ENCODE peak calls at places on chromosomes 16 and 17, in eight cellular contexts. J is NCI-H1694 treated with DMSO at 0.1 percent for 48 hours, T is endothelial cell, U is C1 segment of cervical spinal cord, O is upper lobe of right lung, D is NCI-H1105 treated with DMSO at 0.1 percent for 48 hours, L is tibial nerve, R is H1. G is an unnamed sample.

GRCh38 chr17:41825175-41825845 is 10.7 kb downstream of the NT5C3B start:
- DNase-seq in O (peak; percentile 45), R (no peak), J (no peak), U (no peak), D (no peak), L (no peak), T (no peak), G (no peak)

GRCh38 chr16:4700380-4700996 is 7.1 kb downstream of the NUDT16L1 start:
- DNase-seq in O (no peak), U (no peak), L (no peak), J (no peak), R (no peak), D (no peak), T (no peak), G (no peak)

GRCh38 chr17:50269477-50270429 is 4.5 kb upstream of the TMEM92 start:
- DNase-seq in R (peak; percentile 86), O (peak; percentile 82), U (no peak), T (peak; percentile 70), J (peak; percentile 76), D (no peak), L (peak; percentile 91), G (peak; percentile 90)

GRCh38 chr17:39231587-39232551 is 6.1 kb upstream of the STAC2 start:
- DNase-seq in D (no peak), T (peak; percentile 70), R (peak; percentile 89), U (no peak), J (peak; percentile 40), L (no peak), O (peak; percentile 81), G (no peak)

GRCh38 chr17:51860934-51861561 is 297.5 kb downstream of the CA10 start:
- DNase-seq in D (no peak), R (peak; percentile 81), U (peak; percentile 1), O (no peak), T (peak; percentile 75), L (no peak), J (peak; percentile 56), G (no peak)

GRCh38 chr17:81052199-81052997 is 17.4 kb downstream of the BAIAP2 start:
- DNase-seq in L (no peak), T (peak; percentile 33), D (no peak), O (no peak), U (no peak), J (peak; percentile 32), R (no peak), G (no peak)

GRCh38 chr17:30554839-30555751 is 77.9 kb downstream of the GOSR1 start:
- DNase-seq in U (no peak), D (no peak), L (no peak), J (no peak), O (peak; percentile 59), T (peak; percentile 45), R (peak; percentile 75), G (peak; percentile 71)

GRCh38 chr17:69500911-69501429 is 86.5 kb downstream of the MAP2K6 start:
- DNase-seq in J (peak; percentile 73), U (no peak), D (peak; percentile 37), L (no peak), T (no peak), R (no peak), O (no peak), G (no peak)

GRCh38 chr16:66168777-66169176 is 197.7 kb upstream of the CDH5 start:
- DNase-seq in J (no peak), L (no peak), T (no peak), O (no peak), R (no peak), U (no peak), D (no peak), G (no peak)

GRCh38 chr17:79546386-79546785 is 64.5 kb downstream of the RBFOX3 start:
- DNase-seq in O (peak; percentile 16), R (no peak), L (no peak), U (no peak), D (no peak), J (no peak), T (no peak), G (peak; percentile 32)

GRCh38 chr17:19003966-19004600 is 481 bp downstream of the FAM83G start:
- DNase-seq in O (peak; percentile 73), L (no peak), U (no peak), R (peak; percentile 76), D (no peak), T (no peak), J (peak; percentile 48), G (no peak)

GRCh38 chr17:27630607-27631408 is at the start of gene LGALS9:
- DNase-seq in J (no peak), O (no peak), L (no peak), T (no peak), D (no peak), R (no peak), U (no peak), G (no peak)

GRCh38 chr17:64331946-64332493 is 58.6 kb downstream of the PECAM1 start:
- DNase-seq in T (no peak), D (no peak), U (no peak), J (no peak), R (no peak), O (peak; percentile 70), L (peak; percentile 44), G (peak; percentile 86)

GRCh38 chr17:73280191-73280590 is 18.5 kb upstream of the CPSF4L start:
- DNase-seq in D (no peak), R (no peak), L (no peak), O (no peak), T (no peak), U (no peak), J (no peak), G (no peak)

GRCh38 chr16:88804552-88805339 is 1.2 kb downstream of the CDT1 start:
- DNase-seq in U (no peak), O (peak; percentile 68), D (peak; percentile 23), L (no peak), J (no peak), T (peak; percentile 7), R (no peak), G (no peak)

G was measured in posterior vena cava.